ENCODE peak calls at places on chromosomes 16 and 17, in five cellular contexts. One of them, this sample, is unnamed.

GRCh38 chr16:30473231-30474061 is 904 bp downstream of the ITGAL start:
- DNase-seq in endothelial cell: no peak
- DNase-seq in fibroblast of the conjunctiva: no peak
- DNase-seq in T-helper 1 cell: peak; percentile 42
- DNase-seq in retina: no peak
- DNase-seq in this sample: peak; percentile 42

GRCh38 chr17:9244066-9245052 is 223.0 kb downstream of the NTN1 start:
- DNase-seq in T-helper 1 cell: no peak
- DNase-seq in fibroblast of the conjunctiva: peak; percentile 70
- DNase-seq in endothelial cell: no peak
- DNase-seq in retina: no peak
- DNase-seq in this sample: no peak

GRCh38 chr16:68131813-68132706 is 46.9 kb downstream of the NFATC3 start:
- DNase-seq in T-helper 1 cell: no peak
- DNase-seq in retina: no peak
- DNase-seq in endothelial cell: no peak
- DNase-seq in fibroblast of the conjunctiva: no peak
- DNase-seq in this sample: no peak

GRCh38 chr17:48055531-48056245 is 7.5 kb downstream of the NFE2L1 start:
- DNase-seq in T-helper 1 cell: no peak
- DNase-seq in retina: no peak
- DNase-seq in fibroblast of the conjunctiva: peak; percentile 96
- DNase-seq in endothelial cell: no peak
- DNase-seq in this sample: no peak

GRCh38 chr17:80498242-80498919 is 22.0 kb upstream of the NPTX1 start:
- DNase-seq in fibroblast of the conjunctiva: no peak
- DNase-seq in retina: peak; percentile 91
- DNase-seq in endothelial cell: no peak
- DNase-seq in T-helper 1 cell: no peak
- DNase-seq in this sample: no peak

GRCh38 chr16:11757671-11758545 is 15.3 kb upstream of the TXNDC11 start:
- DNase-seq in fibroblast of the conjunctiva: no peak
- DNase-seq in retina: no peak
- DNase-seq in T-helper 1 cell: no peak
- DNase-seq in endothelial cell: no peak
- DNase-seq in this sample: no peak

GRCh38 chr17:57145347-57145746 is 60.3 kb downstream of the AKAP1 start:
- DNase-seq in T-helper 1 cell: no peak
- DNase-seq in retina: no peak
- DNase-seq in endothelial cell: no peak
- DNase-seq in fibroblast of the conjunctiva: no peak
- DNase-seq in this sample: no peak

GRCh38 chr17:62967111-62967449 is 1.0 kb downstream of the TANC2 start:
- DNase-seq in fibroblast of the conjunctiva: no peak
- DNase-seq in endothelial cell: no peak
- DNase-seq in T-helper 1 cell: no peak
- DNase-seq in retina: no peak
- DNase-seq in this sample: no peak

GRCh38 chr17:29645516-29646051 is 22.9 kb upstream of the CORO6 start:
- DNase-seq in endothelial cell: no peak
- DNase-seq in T-helper 1 cell: no peak
- DNase-seq in retina: no peak
- DNase-seq in fibroblast of the conjunctiva: peak; percentile 90
- DNase-seq in this sample: no peak

GRCh38 chr16:86618431-86619262 is 40.3 kb downstream of the FOXL1 start:
- DNase-seq in T-helper 1 cell: no peak
- DNase-seq in retina: no peak
- DNase-seq in fibroblast of the conjunctiva: no peak
- DNase-seq in endothelial cell: no peak
- DNase-seq in this sample: no peak

GRCh38 chr16:3248596-3248995 is 7.8 kb downstream of the MEFV start:
- DNase-seq in retina: no peak
- DNase-seq in endothelial cell: no peak
- DNase-seq in T-helper 1 cell: no peak
- DNase-seq in fibroblast of the conjunctiva: no peak
- DNase-seq in this sample: no peak

GRCh38 chr16:88723507-88723887 is 17.2 kb downstream of the CTU2 start:
- DNase-seq in fibroblast of the conjunctiva: no peak
- DNase-seq in T-helper 1 cell: no peak
- DNase-seq in endothelial cell: no peak
- DNase-seq in retina: no peak
- DNase-seq in this sample: no peak